ENCODE peak calls at places on chromosomes 3 and 15, in six cellular contexts. A, Y, R, N, C and L are unnamed samples.

GRCh38 chr3:15471861-15472260 is 44.5 kb downstream of the EAF1 start:
- DNase-seq in A (no peak), Y (no peak), R (no peak), N (peak; percentile 2), C (no peak), L (no peak)

GRCh38 chr3:193021506-193022010 is 103.9 kb upstream of the MB21D2 start:
- DNase-seq in A (no peak), Y (no peak), R (no peak), N (no peak), C (no peak), L (peak; percentile 86)

GRCh38 chr3:20326537-20326936 is 140.5 kb upstream of the SGO1 start:
- DNase-seq in A (no peak), Y (no peak), R (no peak), N (no peak), C (no peak), L (no peak)

GRCh38 chr3:129892486-129892856 is 1.0 kb downstream of the TMCC1 start:
- DNase-seq in A (no peak), Y (peak; percentile 3), R (peak; percentile 5), N (no peak), C (no peak), L (no peak)

GRCh38 chr15:40146037-40146436 is 14.8 kb upstream of the BUB1B start:
- DNase-seq in A (no peak), Y (no peak), R (no peak), N (no peak), C (peak; percentile 57), L (no peak)

GRCh38 chr15:93072440-93073394 is 16.3 kb downstream of the RGMA start:
- DNase-seq in A (peak; percentile 96), Y (peak; percentile 95), R (no peak), N (peak; percentile 83), C (peak; percentile 23), L (peak; percentile 82)

GRCh38 chr3:42653303-42653559 is 266 bp upstream of the ZBTB47 start:
- DNase-seq in A (no peak), Y (no peak), R (no peak), N (no peak), C (no peak), L (no peak)

GRCh38 chr3:58168498-58168897 is 42.3 kb downstream of the DNASE1L3 start:
- DNase-seq in A (no peak), Y (no peak), R (no peak), N (no peak), C (no peak), L (no peak)

GRCh38 chr15:36951747-36952247 is 148.6 kb downstream of the MEIS2 start:
- DNase-seq in A (peak; percentile 15), Y (peak; percentile 26), R (no peak), N (no peak), C (peak; percentile 84), L (no peak)

GRCh38 chr3:63473641-63474166 is 178.8 kb upstream of the SNTN start:
- DNase-seq in A (no peak), Y (peak; percentile 50), R (no peak), N (no peak), C (no peak), L (no peak)

GRCh38 chr15:39944711-39945110 is 10.8 kb downstream of the EIF2AK4 start:
- DNase-seq in A (no peak), Y (no peak), R (no peak), N (no peak), C (peak; percentile 97), L (no peak)

GRCh38 chr3:73681610-73682009 is 56.9 kb upstream of the PDZRN3 start:
- DNase-seq in A (no peak), Y (no peak), R (no peak), N (no peak), C (peak; percentile 85), L (no peak)

GRCh38 chr15:85097706-85098105 is 116.0 kb downstream of the PDE8A start:
- DNase-seq in A (no peak), Y (no peak), R (no peak), N (no peak), C (peak; percentile 30), L (no peak)

GRCh38 chr3:147313513-147313912 is 92.8 kb downstream of the ZIC4 start:
- DNase-seq in A (no peak), Y (no peak), R (no peak), N (no peak), C (no peak), L (no peak)

GRCh38 chr3:147311716-147312115 is 94.6 kb downstream of the ZIC4 start:
- DNase-seq in A (no peak), Y (no peak), R (no peak), N (no peak), C (peak; percentile 22), L (no peak)
- H3K4me3 ChIP-seq in A (no peak overlapping the region), Y (no peak overlapping the region), R (no peak overlapping the region), N (no peak overlapping the region), C (no peak overlapping the region), L (no peak overlapping the region)

DNA sequence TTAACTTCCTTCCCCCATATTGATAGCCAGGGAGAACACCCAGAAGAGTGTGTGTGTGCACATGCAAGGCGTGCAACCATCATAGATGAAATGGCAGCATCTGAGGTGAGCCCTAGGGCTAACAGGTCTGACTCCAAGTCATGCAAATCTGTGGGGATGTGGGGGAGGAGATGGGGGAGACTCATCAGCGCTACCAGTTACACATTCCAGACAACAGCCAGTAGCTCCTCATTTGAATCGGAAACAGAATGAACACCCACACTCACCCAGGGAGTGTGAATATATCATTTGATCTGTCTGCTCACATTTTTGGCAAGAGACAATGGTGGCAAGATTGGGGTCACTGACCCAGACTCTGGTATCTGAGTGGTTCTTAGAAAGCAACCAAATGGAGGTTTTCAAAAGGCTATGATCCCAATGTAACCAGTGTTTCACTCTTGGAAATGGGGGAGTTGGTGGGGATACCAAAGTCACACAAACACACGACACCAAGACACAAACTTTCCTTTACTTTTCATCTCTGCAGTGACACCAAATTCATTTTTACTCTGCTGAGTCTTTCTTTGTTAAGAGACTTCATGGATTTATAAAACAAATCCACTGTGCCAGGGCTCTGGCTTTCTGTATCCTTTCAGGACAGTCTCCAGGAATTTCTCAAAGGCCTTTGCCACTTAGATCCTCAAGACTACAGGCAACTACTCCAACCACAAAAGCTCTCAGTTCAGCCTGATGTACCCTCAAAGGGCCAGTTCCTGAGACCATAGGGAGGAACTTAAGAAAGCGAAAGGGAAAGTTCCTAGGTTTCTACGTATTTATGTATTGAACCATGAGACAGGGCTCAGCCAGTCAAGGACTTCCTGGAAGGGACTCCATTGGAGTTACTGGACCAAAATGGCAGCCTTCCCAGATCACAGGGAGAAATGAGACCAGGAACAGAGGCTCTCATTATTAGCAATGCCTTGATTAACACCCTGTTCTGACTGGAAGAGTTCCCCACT is 2.2 kb downstream of the CDCP1 start:
- DNase-seq in A (no peak), Y (no peak), R (no peak), N (no peak), C (no peak), L (no peak)
- H3K4me1 ChIP-seq in A (peaks cover 9% of the 10 kb centered on the region), Y (peaks cover 9% of the 10 kb centered on the region), R (peaks cover 13% of the 10 kb centered on the region), N (peaks cover 58% of the 10 kb centered on the region), C (peaks cover 16% of the 10 kb centered on the region), L (peaks cover 31% of the 10 kb centered on the region)

GRCh38 chr15:90666135-90666909 is 50.8 kb upstream of the BLM start:
- DNase-seq in A (no peak), Y (no peak), R (no peak), N (no peak), C (no peak), L (no peak)

GRCh38 chr15:90667063-90667754 is 49.9 kb upstream of the BLM start:
- DNase-seq in A (no peak), Y (no peak), R (no peak), N (no peak), C (no peak), L (no peak)

GRCh38 chr15:90660195-90660995 is 56.8 kb upstream of the BLM start:
- DNase-seq in A (peak; percentile 24), Y (no peak), R (peak; percentile 51), N (peak; percentile 90), C (peak; percentile 91), L (no peak)

GRCh38 chr15:90665288-90666134 is 51.6 kb upstream of the BLM start:
- DNase-seq in A (no peak), Y (peak; percentile 24), R (peak; percentile 35), N (peak; percentile 83), C (peak; percentile 58), L (peak; percentile 73)

DNA sequence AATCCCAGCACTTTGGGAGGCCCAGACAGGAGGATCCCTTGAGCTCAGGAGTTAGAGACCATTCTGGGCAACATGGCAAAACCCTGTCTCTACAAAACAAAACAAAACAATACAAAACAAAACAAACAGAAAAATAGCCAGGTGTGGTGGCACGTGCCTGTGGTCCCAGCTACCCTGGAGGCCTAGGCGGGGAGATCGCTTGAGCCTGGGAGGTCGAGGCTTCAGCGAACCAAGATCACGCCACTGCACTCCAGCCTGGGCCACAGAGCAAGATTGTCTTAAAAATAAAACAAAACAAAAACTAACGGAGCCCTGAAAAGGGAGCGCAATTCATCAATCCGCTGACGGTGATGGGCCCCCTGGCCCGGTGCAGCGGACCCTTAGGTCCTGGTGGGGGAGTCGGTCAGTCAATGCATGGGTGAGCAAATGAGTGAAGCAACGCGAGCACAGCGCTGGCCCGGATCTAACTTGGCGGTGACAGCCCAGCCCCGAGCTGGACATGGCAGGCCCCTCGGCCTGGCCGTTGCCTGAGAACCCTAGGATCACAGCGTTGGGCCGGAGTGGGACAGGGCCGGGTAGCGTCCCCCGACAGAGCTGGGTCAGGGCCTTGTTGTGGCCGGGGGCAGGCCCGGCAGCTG is 52.4 kb upstream of the BLM start:
- DNase-seq in A (no peak), Y (peak; percentile 27), R (no peak), N (peak; percentile 82), C (peak; percentile 31), L (no peak)
- H3K4me3 ChIP-seq in A (no peak overlapping the region), Y (peak overlapping the region; percentile 35), R (no peak overlapping the region), N (peak overlapping the region; percentile 74), C (peak overlapping the region; percentile 52), L (peak overlapping the region; percentile 51)

DNA sequence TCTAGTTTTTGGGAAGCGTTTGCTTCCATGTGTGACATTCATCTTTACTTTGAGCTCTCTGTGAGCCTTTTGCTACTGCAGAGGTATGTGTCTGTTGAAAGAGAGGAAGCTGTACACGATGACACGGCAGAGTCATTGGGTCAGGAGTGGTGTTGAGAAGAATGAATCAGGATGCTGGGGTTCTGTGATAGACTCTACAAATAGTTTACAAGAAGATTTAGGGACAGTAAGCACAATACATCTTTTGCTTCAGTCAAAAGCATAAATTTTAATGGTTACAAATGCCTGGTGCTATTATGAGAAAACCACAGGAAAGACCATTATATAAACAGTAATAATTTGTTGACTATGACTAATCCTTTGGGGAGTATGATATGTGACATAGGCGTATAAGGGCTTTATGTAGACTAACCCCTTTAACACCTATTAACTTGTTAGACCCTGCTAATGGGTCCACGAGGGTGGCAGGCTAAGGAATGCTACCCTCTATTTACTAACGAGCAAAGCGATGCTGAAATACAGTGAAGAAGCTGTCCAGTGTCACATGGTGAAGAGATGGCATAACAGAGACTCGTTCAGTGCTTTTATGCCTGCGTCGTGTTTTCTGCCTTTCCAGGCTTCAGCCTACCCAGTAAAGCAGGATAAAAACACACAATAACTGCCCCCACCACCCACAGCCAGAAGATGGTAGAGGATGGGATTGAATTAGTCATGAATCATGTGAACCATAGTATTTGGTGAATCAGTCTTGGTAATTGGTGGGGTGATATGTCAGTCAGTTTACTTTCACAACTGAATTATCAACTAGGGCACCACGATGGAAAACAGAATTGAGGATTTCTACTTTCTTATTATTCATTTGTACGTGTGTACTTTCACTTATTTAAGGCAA is 118.8 kb downstream of the LPP start:
- DNase-seq in A (no peak), Y (no peak), R (no peak), N (no peak), C (peak; percentile 94), L (no peak)
- H3K4me1 ChIP-seq in A (peaks cover 17% of the 10 kb centered on the region), Y (peaks cover 51% of the 10 kb centered on the region), R (no peaks in the 10 kb centered on the region), N (peaks cover 32% of the 10 kb centered on the region), C (peaks cover 34% of the 10 kb centered on the region), L (peaks cover 59% of the 10 kb centered on the region)

GRCh38 chr15:50873935-50874353 is 34.5 kb upstream of the AP4E1 start:
- DNase-seq in A (no peak), Y (no peak), R (no peak), N (no peak), C (no peak), L (no peak)
- H3K4me3 ChIP-seq in A (no peak overlapping the region), Y (no peak overlapping the region), R (no peak overlapping the region), N (no peak overlapping the region), C (no peak overlapping the region), L (peak overlapping the region; percentile 14)